ENCODE peak calls at places on chromosomes 6 and 20, in four cellular contexts. O is NCI-H774; V is CD4-positive, alpha-beta T cell; U is LHCN-M2. Z is an unnamed sample.

GRCh38 chr20:9889270-9889981 is 50.5 kb upstream of the PAK5 start:
- DNase-seq in O (no peak), V (no peak), U (peak), Z (no peak)

GRCh38 chr6:16405349-16405865 is 167.0 kb downstream of the GMPR start:
- DNase-seq in O (no peak), V (no peak), U (no peak), Z (no peak)

GRCh38 chr6:1347187-1347560 is 35.3 kb downstream of the FOXQ1 start:
- DNase-seq in O (no peak), V (no peak), U (no peak), Z (no peak)

GRCh38 chr6:33427585-33428218 is 7.8 kb downstream of the SYNGAP1 start:
- DNase-seq in O (peak), V (peak), U (no peak), Z (peak)

GRCh38 chr6:21987501-21987957 is 309.3 kb downstream of the PRL start:
- DNase-seq in O (no peak), V (no peak), U (peak), Z (no peak)

GRCh38 chr20:37543828-37544227 is 16.2 kb upstream of the BLCAP start:
- DNase-seq in O (no peak), V (no peak), U (peak), Z (no peak)

GRCh38 chr6:2988426-2989331 is 11.0 kb upstream of the NQO2 start:
- DNase-seq in O (peak), V (peak), U (peak), Z (no peak)

GRCh38 chr6:156757849-156758248 is 19.3 kb upstream of the ARID1B start:
- DNase-seq in O (no peak), V (no peak), U (no peak), Z (no peak)

GRCh38 chr6:149445095-149445466 is 39.7 kb downstream of the ZC3H12D start:
- DNase-seq in O (no peak), V (no peak), U (no peak), Z (no peak)

GRCh38 chr6:148177589-148178233 is 164.9 kb upstream of the SASH1 start:
- DNase-seq in O (no peak), V (no peak), U (peak), Z (no peak)

GRCh38 chr6:111361648-111362047 is 121.4 kb downstream of the REV3L start:
- DNase-seq in O (no peak), V (no peak), U (peak), Z (no peak)

GRCh38 chr6:80530096-80530495 is 423.6 kb downstream of the BCKDHB start:
- DNase-seq in O (no peak), V (no peak), U (peak), Z (no peak)

GRCh38 chr6:5084192-5084786 is 852 bp upstream of the PPP1R3G start:
- DNase-seq in O (no peak), V (no peak), U (no peak), Z (no peak)

GRCh38 chr20:62117658-62118057 is 4.6 kb upstream of the LSM14B start:
- DNase-seq in O (no peak), V (peak), U (no peak), Z (no peak)

GRCh38 chr6:16623029-16623653 is 138.1 kb downstream of the ATXN1 start:
- DNase-seq in O (no peak), V (no peak), U (peak), Z (no peak)

GRCh38 chr20:21230220-21230619 is 72.9 kb upstream of the XRN2 start:
- DNase-seq in O (no peak), V (no peak), U (no peak), Z (no peak)

GRCh38 chr6:7215140-7215539 is 97.9 kb downstream of the SSR1 start:
- DNase-seq in O (no peak), V (no peak), U (peak), Z (no peak)

GRCh38 chr6:169864148-169865030 is 113.0 kb downstream of the ERMARD start:
- DNase-seq in O (peak), V (no peak), U (no peak), Z (no peak)

GRCh38 chr6:165644586-165645266 is 18.3 kb downstream of the PDE10A start:
- DNase-seq in O (no peak), V (no peak), U (no peak), Z (no peak)

GRCh38 chr20:31515775-31516107 is 1.5 kb downstream of the HM13 start:
- DNase-seq in O (no peak), V (no peak), U (no peak), Z (no peak)

GRCh38 chr6:25041676-25042598 is 106.2 kb upstream of the RIPOR2 start:
- DNase-seq in O (no peak), V (no peak), U (no peak), Z (no peak)

GRCh38 chr20:23404196-23404595 is 17.1 kb downstream of the NAPB start:
- DNase-seq in O (no peak), V (no peak), U (peak), Z (no peak)

GRCh38 chr6:113672691-113673149 is 184.4 kb upstream of the MARCKS start:
- DNase-seq in O (peak), V (no peak), U (peak), Z (no peak)

GRCh38 chr6:14454467-14454763 is 336.8 kb downstream of the CD83 start:
- DNase-seq in O (peak), V (no peak), U (no peak), Z (no peak)

GRCh38 chr6:70520575-70520974 is 46.2 kb upstream of the SDHAF4 start:
- DNase-seq in O (peak), V (no peak), U (peak), Z (no peak)

GRCh38 chr20:47370850-47371782 is 14.6 kb upstream of the ZMYND8 start:
- DNase-seq in O (no peak), V (no peak), U (no peak), Z (no peak)

GRCh38 chr6:16436550-16436949 is 198.2 kb downstream of the GMPR start:
- DNase-seq in O (no peak), V (no peak), U (no peak), Z (no peak)

GRCh38 chr20:49283176-49283702 is 5.4 kb upstream of the ZNFX1 start:
- DNase-seq in O (no peak), V (no peak), U (no peak), Z (no peak)

GRCh38 chr6:43077981-43078411 is 1.9 kb downstream of the PTK7 start:
- DNase-seq in O (no peak), V (no peak), U (no peak), Z (no peak)